ENCODE peak calls at places on chromosome 10, in four cellular contexts. A is mammary epithelial cell; R is naive thymus-derived CD4-positive, alpha-beta T cell; M is fibroblast of lung. S is an unnamed sample. For H3K27me3 and H3K9me3, the result is how much of the 10 kb centered on the place peaks cover.

GRCh38 chr10:110399163-110400094 is 94.7 kb upstream of the SMNDC1 start:
- DNase-seq in A (peak), R (no peak), M (peak), S (peak)

GRCh38 chr10:125562737-125563136 is 120.2 kb downstream of the TEX36 start:
- DNase-seq in A (no peak), R (no peak), M (no peak), S (no peak)

GRCh38 chr10:15245530-15245929 is 77.0 kb upstream of the NMT2 start:
- DNase-seq in A (no peak), R (peak), M (no peak), S (no peak)

GRCh38 chr10:49594594-49594993 is 15.5 kb upstream of the SLC18A3 start:
- DNase-seq in A (peak), R (peak), M (peak), S (peak)

GRCh38 chr10:114499630-114500190 is 95.4 kb upstream of the AFAP1L2 start:
- DNase-seq in A (peak), R (peak), M (no peak), S (no peak)

GRCh38 chr10:133459454-133460207 is 5.9 kb downstream of the SCART1 start:
- DNase-seq in A (no peak), R (no peak), M (no peak), S (no peak)

GRCh38 chr10:52706347-52707070 is 66.1 kb downstream of the MBL2 start:
- DNase-seq in A (peak), R (no peak), M (peak), S (peak)

GRCh38 chr10:74164641-74165529 is 13.9 kb downstream of the ADK start:
- DNase-seq in A (no peak), R (no peak), M (peak), S (no peak)

GRCh38 chr10:119726291-119727261 is 726 bp downstream of the INPP5F start:
- DNase-seq in A (no peak), R (no peak), M (no peak), S (no peak)

GRCh38 chr10:47326306-47326926 is 4.2 kb downstream of the GDF2 start:
- DNase-seq in A (no peak), R (no peak), M (no peak), S (no peak)

GRCh38 chr10:73859441-73860049 is 14.8 kb downstream of the CAMK2G start:
- DNase-seq in A (no peak), R (no peak), M (no peak), S (no peak)

GRCh38 chr10:116521424-116522305 is 24.1 kb upstream of the PNLIP start:
- DNase-seq in A (peak), R (peak), M (peak), S (no peak)

GRCh38 chr10:11754180-11754579 is 12.0 kb downstream of the ECHDC3 start:
- DNase-seq in A (no peak), R (no peak), M (no peak), S (no peak)

GRCh38 chr10:89478739-89479116 is 56.7 kb downstream of the SLC16A12 start:
- DNase-seq in A (no peak), R (no peak), M (peak), S (no peak)

GRCh38 chr10:110500515-110500905 is 2.8 kb downstream of the DUSP5 start:
- DNase-seq in A (peak), R (no peak), M (peak), S (peak)

GRCh38 chr10:23106508-23106907 is 11.1 kb downstream of the MSRB2 start:
- DNase-seq in A (no peak), R (no peak), M (no peak), S (no peak)

GRCh38 chr10:72340510-72340895 is 14.2 kb downstream of the DNAJB12 start:
- DNase-seq in A (no peak), R (peak), M (no peak), S (peak)

GRCh38 chr10:70575874-70576802 is 26.4 kb downstream of the PRF1 start:
- DNase-seq in A (peak), R (no peak), M (peak), S (peak)

GRCh38 chr10:79381804-79382221 is 34.5 kb downstream of the PPIF start:
- DNase-seq in A (peak), R (no peak), M (peak), S (peak)

GRCh38 chr10:58457761-58458616 is 54.7 kb upstream of the BICC1 start:
- DNase-seq in A (peak), R (no peak), M (peak), S (peak)

GRCh38 chr10:45625879-45626278 is 46.7 kb downstream of the ZFAND4 start:
- DNase-seq in A (no peak), R (no peak), M (no peak), S (no peak)

GRCh38 chr10:11326919-11327318 is 284.5 kb downstream of the USP6NL start:
- DNase-seq in A (no peak), R (no peak), M (no peak), S (no peak)

GRCh38 chr10:71837085-71837827 is 13.8 kb downstream of the PSAP start:
- DNase-seq in A (peak), R (no peak), M (peak), S (no peak)

GRCh38 chr10:34732926-34733325 is 82.2 kb downstream of the PARD3 start:
- DNase-seq in A (peak), R (no peak), M (peak), S (no peak)

GRCh38 chr10:33410860-33411234 is 76.4 kb upstream of the NRP1 start:
- DNase-seq in A (no peak), R (no peak), M (no peak), S (no peak)

GRCh38 chr10:19719320-19719719 is 96.9 kb upstream of the PLXDC2 start:
- DNase-seq in A (no peak), R (no peak), M (peak), S (peak)

GRCh38 chr10:97358781-97359180 is 24.3 kb upstream of the FRAT2 start:
- DNase-seq in A (no peak), R (no peak), M (no peak), S (no peak)

GRCh38 chr10:11162828-11163599 is 145.3 kb downstream of the CELF2 start:
- DNase-seq in A (no peak), R (peak), M (no peak), S (no peak)

GRCh38 chr10:14554091-14554842 is 220.4 kb downstream of the FAM107B start:
- DNase-seq in A (peak), R (no peak), M (peak), S (no peak)

GRCh38 chr10:71297343-71297742 is 21.7 kb upstream of the SLC29A3 start:
- DNase-seq in A (no peak), R (no peak), M (no peak), S (no peak)

GRCh38 chr10:93150990-93151547 is 77.4 kb downstream of the CYP26A1 start:
- DNase-seq in A (peak), R (no peak), M (no peak), S (no peak)

GRCh38 chr10:32964261-32964660 is 6.2 kb upstream of the ITGB1 start:
- DNase-seq in A (no peak), R (no peak), M (no peak), S (no peak)

GRCh38 chr10:118595598-118596425 is at the start of gene PRLHR:
- DNase-seq in A (no peak), R (peak), M (peak), S (peak)

GRCh38 chr10:118596426-118597124 is 1.1 kb upstream of the PRLHR start:
- DNase-seq in A (no peak), R (no peak), M (no peak), S (no peak)

GRCh38 chr10:118592675-118593330 is 2.6 kb downstream of the PRLHR start:
- DNase-seq in A (no peak), R (no peak), M (no peak), S (no peak)

GRCh38 chr10:118594392-118595063 is 920 bp downstream of the PRLHR start:
- DNase-seq in A (peak), R (peak), M (peak), S (no peak)

DNA sequence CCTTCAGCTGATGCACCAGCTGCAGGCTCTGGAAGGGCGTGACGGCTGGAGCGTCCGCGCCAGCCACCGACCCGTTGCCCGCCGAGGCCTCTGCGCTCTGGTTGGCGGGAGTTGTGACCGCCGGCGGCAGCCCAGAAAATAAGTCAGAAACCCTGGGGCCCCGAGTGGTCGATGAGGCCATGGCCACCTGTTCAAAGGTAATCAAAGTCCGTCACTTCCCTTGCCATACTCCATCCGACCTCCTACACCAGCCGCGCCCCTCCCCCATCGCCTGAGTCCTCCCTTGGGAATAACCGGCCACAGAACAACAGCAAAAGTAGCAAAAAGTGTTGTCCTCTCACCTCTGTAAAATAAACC is 406 bp downstream of the PRLHR start:
- DNase-seq in A (no peak), R (no peak), M (no peak), S (no peak)
- H3K27me3 ChIP-seq in A (under half), R (under half), M (under half), S (under half)

DNA sequence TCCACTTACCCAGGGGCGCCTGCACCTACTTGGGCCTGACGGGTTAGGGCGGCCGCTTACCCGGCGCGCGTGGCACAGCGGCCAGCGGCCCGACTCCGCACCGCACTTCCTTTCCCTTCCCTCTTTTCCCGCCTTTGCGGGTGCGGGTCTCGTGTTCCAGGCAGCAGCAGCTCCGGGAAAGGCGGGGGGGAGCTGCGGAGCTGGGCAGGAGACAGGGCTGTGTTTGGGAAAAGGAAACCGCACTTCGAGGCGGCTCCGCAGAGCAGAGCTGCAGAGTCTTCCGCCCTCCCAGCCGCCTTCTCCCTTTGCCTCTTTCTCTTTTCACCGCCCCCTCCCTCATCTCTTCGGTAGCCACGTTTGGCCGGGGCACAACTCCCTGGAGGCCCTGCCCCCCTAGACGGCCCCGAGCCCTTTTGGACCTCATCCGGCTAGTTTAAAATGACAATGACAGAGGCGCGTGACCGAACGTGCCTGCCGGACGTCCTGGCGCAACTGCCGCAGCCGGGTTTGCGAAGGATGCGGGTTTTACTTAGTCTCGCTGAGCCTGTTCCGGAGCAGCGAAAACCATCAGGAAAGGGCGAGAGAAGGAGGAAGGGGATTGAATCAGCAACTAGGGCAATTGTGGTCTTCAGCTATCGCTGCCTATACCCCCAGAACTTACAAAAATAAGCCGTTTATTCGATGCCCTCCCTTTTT is 7.9 kb upstream of the PAX2 start:
- DNase-seq in A (no peak), R (no peak), M (no peak), S (no peak)
- H3K4me3 ChIP-seq in A (no peak), R (peak), M (no peak), S (no peak)

GRCh38 chr10:37684765-37685164 is 172.6 kb downstream of the ZNF248 start:
- DNase-seq in A (no peak), R (no peak), M (no peak), S (no peak)
- H3K9me3 ChIP-seq in A (under half), R (under half), M (under half), S (under half)

GRCh38 chr10:132304756-132305509 is 2.8 kb downstream of the STK32C start:
- DNase-seq in A (no peak), R (no peak), M (no peak), S (no peak)

GRCh38 chr10:132306341-132306685 is 1.4 kb downstream of the STK32C start:
- DNase-seq in A (no peak), R (no peak), M (no peak), S (no peak)

GRCh38 chr10:132307823-132308587 is at the start of gene STK32C:
- DNase-seq in A (peak), R (peak), M (peak), S (peak)

GRCh38 chr10:132306951-132307751 is 599 bp downstream of the STK32C start:
- DNase-seq in A (peak), R (peak), M (no peak), S (no peak)

DNA sequence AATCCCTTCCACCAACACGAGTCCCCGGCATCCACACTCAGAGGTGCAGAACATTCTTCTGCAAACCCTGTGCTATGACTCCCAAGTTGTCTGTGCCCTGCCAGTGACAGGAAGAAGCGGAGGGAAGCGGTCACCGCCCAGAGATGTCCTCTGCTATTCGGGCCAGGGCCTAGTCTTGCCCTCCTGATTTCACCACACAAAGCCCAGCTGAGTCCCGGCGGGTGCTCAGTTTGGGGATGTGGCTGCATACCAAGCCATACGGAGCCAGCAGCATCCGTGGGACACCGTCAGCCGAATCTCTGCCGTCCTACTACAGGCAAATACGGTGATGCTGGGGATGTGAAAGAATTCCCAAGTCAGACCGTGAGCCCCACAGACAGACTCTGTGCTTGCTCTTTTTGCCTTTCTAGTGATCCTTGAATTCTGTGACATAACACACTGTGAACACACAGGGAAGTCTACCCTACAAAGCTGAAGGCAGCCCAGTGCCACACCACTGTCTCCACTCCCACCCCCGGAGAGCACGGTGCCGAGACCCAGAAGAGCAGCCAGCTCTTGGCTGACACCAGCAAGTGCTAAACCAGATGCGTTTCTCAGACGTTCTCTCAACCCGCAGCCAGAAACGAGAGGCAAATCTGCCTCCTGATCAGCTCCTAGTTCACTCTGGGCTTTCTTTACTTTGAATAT is 2.0 kb downstream of the STK32C start:
- DNase-seq in A (no peak), R (no peak), M (no peak), S (no peak)
- H3K27me3 ChIP-seq in A (under half), R (under half), M (under half), S (under half)

GRCh38 chr10:21972584-21972983 is 30.9 kb downstream of the DNAJC1 start:
- DNase-seq in A (no peak), R (no peak), M (no peak), S (no peak)

GRCh38 chr10:21978191-21978862 is 25.2 kb downstream of the DNAJC1 start:
- DNase-seq in A (peak), R (no peak), M (peak), S (no peak)

GRCh38 chr10:21975378-21975990 is 28.0 kb downstream of the DNAJC1 start:
- DNase-seq in A (no peak), R (no peak), M (no peak), S (no peak)

GRCh38 chr10:21976280-21976679 is 27.2 kb downstream of the DNAJC1 start:
- DNase-seq in A (no peak), R (no peak), M (no peak), S (no peak)

GRCh38 chr10:21976739-21977138 is 26.8 kb downstream of the DNAJC1 start:
- DNase-seq in A (no peak), R (no peak), M (peak), S (no peak)
- H3K4me3 ChIP-seq in A (no peak), R (no peak), M (no peak), S (no peak)

GRCh38 chr10:42646692-42647640 is 8.6 kb upstream of the ZNF33B start:
- DNase-seq in A (peak), R (no peak), M (no peak), S (no peak)
- H3K9me3 ChIP-seq in A (under half), R (under half), M (under half), S (under half)

DNA sequence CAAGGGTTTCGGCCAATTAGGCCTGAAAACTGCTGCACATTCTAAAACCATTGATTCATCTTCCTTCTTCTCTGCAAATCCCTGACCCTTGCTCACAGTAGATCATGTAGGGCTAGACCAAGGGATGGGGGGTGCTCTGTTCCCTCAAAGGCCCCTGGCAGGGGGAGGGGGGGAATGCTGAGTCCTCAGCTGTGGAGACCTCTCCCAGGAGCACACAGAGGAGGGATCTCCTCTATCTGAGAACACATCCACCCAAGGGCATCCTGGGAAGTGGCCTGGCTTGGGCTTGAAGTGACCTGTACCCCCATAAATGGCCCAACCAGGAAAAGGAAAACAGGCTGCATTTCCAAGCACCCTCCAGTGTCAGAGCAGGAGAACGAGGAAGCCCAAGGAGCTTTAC is 1.0 kb upstream of the CDHR1 start:
- DNase-seq in A (no peak), R (no peak), M (no peak), S (no peak)
- H3K27me3 ChIP-seq in A (under half), R (under half), M (under half), S (under half)

DNA sequence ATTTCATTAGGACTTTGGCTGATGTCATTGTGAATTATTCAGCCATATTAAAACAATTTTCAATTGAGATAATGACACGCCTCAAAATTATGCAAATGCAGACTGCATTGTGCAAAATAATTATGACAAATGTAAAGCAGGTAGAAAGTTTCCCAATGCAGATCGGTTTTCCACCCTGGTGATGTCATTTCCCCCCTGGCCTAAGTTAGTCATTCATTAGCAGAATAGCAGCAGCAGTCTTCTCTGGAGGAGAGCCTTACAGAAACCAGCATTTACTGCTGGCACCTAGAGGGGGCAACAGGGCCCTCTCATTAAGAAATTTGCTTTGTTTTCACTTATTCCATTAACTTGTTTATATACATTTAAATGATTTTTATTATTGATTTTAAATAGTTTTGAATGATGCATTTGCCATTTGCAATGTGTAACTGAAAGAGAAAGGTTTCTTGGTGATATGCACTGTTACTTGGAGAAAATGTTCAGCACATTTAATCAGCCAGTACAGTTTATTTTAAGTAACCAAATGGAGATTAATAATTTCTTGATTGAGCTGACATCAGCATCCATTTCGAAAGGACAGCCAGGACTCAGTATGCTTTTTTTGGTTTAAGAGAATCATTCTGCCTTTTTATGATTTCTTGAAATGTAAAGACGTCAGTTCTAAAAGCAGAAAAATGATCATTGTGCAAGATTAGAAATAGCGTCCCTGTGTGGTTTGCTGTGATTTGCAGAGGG is 3.4 kb downstream of the ARID5B start:
- DNase-seq in A (peak), R (no peak), M (peak), S (peak)
- H3K4me3 ChIP-seq in A (peak), R (peak), M (peak), S (peak)

GRCh38 chr10:123390332-123390731 is 236.1 kb downstream of the BUB3 start:
- DNase-seq in A (no peak), R (no peak), M (no peak), S (no peak)
- H3K9me3 ChIP-seq in A (under half), R (under half), M (under half), S (under half)